ENCODE peak calls at places on chromosomes 4 and X, in nine cellular contexts. G, W, T, M, L, V, B, S and R are unnamed samples.

GRCh38 chrX:39170432-39170831 is 369.2 kb downstream of the MID1IP1 start:
- DNase-seq in G (no peak), W (no peak), T (no peak), M (no peak), L (no peak), V (no peak), B (no peak), S (no peak), R (no peak)

GRCh38 chr4:125389713-125390112 is 75.0 kb downstream of the FAT4 start:
- DNase-seq in G (no peak), W (no peak), T (no peak), M (peak), L (no peak), V (peak), B (no peak), S (peak), R (no peak)

GRCh38 chrX:39904816-39905474 is 192.8 kb downstream of the BCOR start:
- DNase-seq in G (no peak), W (no peak), T (no peak), M (no peak), L (no peak), V (no peak), B (no peak), S (no peak), R (no peak)

GRCh38 chr4:64271601-64272081 is 137.6 kb downstream of the TECRL start:
- DNase-seq in G (no peak), W (no peak), T (peak), M (peak), L (peak), V (no peak), B (peak), S (no peak), R (peak)

GRCh38 chrX:154401918-154402621 is 3.9 kb downstream of the RPL10 start:
- DNase-seq in G (no peak), W (no peak), T (no peak), M (no peak), L (no peak), V (peak), B (peak), S (peak), R (no peak)

GRCh38 chrX:103099706-103100105 is 6.8 kb upstream of the NXF3 start:
- DNase-seq in G (no peak), W (no peak), T (no peak), M (no peak), L (no peak), V (no peak), B (no peak), S (no peak), R (no peak)

GRCh38 chrX:69906447-69906846 is 143.3 kb downstream of the AWAT2 start:
- DNase-seq in G (no peak), W (no peak), T (no peak), M (no peak), L (no peak), V (no peak), B (no peak), S (no peak), R (no peak)

GRCh38 chr4:40307627-40308497 is 27.3 kb upstream of the CHRNA9 start:
- DNase-seq in G (peak), W (no peak), T (no peak), M (no peak), L (no peak), V (no peak), B (no peak), S (no peak), R (no peak)

GRCh38 chr4:140367738-140368137 is 5.7 kb upstream of the SCOC start:
- DNase-seq in G (peak), W (no peak), T (no peak), M (peak), L (no peak), V (no peak), B (no peak), S (peak), R (no peak)

GRCh38 chrX:134670241-134670811 is 12.1 kb upstream of the PLAC1 start:
- DNase-seq in G (peak), W (no peak), T (no peak), M (peak), L (no peak), V (peak), B (peak), S (peak), R (no peak)

GRCh38 chr4:55369968-55370367 is 23.9 kb downstream of the SRD5A3 start:
- DNase-seq in G (no peak), W (no peak), T (no peak), M (no peak), L (no peak), V (no peak), B (no peak), S (no peak), R (no peak)

GRCh38 chr4:114694770-114695169 is 96.2 kb downstream of the UGT8 start:
- DNase-seq in G (no peak), W (no peak), T (no peak), M (peak), L (no peak), V (peak), B (peak), S (peak), R (no peak)

GRCh38 chrX:108117988-108118387 is 26.4 kb downstream of the ATG4A start:
- DNase-seq in G (no peak), W (no peak), T (no peak), M (no peak), L (no peak), V (no peak), B (no peak), S (no peak), R (no peak)

GRCh38 chr4:152052431-152053057 is 291.7 kb upstream of the GATB start:
- DNase-seq in G (no peak), W (no peak), T (no peak), M (no peak), L (no peak), V (no peak), B (no peak), S (no peak), R (no peak)

GRCh38 chrX:38805294-38806053 is 4.2 kb downstream of the MID1IP1 start:
- DNase-seq in G (peak), W (peak), T (peak), M (peak), L (peak), V (peak), B (peak), S (peak), R (peak)

GRCh38 chr4:1542516-1543320 is 136.5 kb upstream of the NKX1-1 start:
- DNase-seq in G (no peak), W (no peak), T (no peak), M (no peak), L (peak), V (no peak), B (no peak), S (no peak), R (peak)